ENCODE peak calls at places on chromosomes 12 and 14, in ten cellular contexts. U is left lung, V is breast epithelium, N is transverse colon, R is fibroblast of lung, Z is uterus, K is right cardiac atrium, D is heart left ventricle, A is GM23248, S is foreskin keratinocyte. B is an unnamed sample.

GRCh38 chr12:70721216-70721615 is 84.0 kb upstream of the PTPRB start:
- DNase-seq in U (no peak), V (no peak), N (no peak), R (no peak), Z (no peak), K (no peak), D (no peak), A (no peak), S (no peak), B (no peak)

GRCh38 chr12:110543252-110543959 is 39.7 kb downstream of the PPTC7 start:
- DNase-seq in U (peak; percentile 87), V (peak; percentile 91), N (peak; percentile 90), R (peak; percentile 96), Z (peak; percentile 94), K (peak; percentile 92), D (peak; percentile 90), A (no peak), S (peak; percentile 94), B (peak; percentile 91)

GRCh38 chr14:50319293-50319692 is 7.2 kb downstream of the DMAC2L start:
- DNase-seq in U (no peak), V (no peak), N (no peak), R (peak; percentile 30), Z (no peak), K (no peak), D (no peak), A (peak; percentile 65), S (peak; percentile 53), B (no peak)

GRCh38 chr12:24898185-24898584 is 50.7 kb downstream of the BCAT1 start:
- DNase-seq in U (no peak), V (no peak), N (no peak), R (peak; percentile 74), Z (no peak), K (no peak), D (no peak), A (peak; percentile 47), S (no peak), B (no peak)

GRCh38 chr12:110937104-110937641 is 16.8 kb upstream of the MYL2 start:
- DNase-seq in U (peak; percentile 51), V (no peak), N (peak; percentile 50), R (peak; percentile 31), Z (peak; percentile 35), K (peak; percentile 72), D (peak; percentile 61), A (peak; percentile 66), S (peak; percentile 18), B (no peak)

GRCh38 chr12:23259558-23259957 is 634.6 kb downstream of the ETNK1 start:
- DNase-seq in U (no peak), V (no peak), N (no peak), R (no peak), Z (no peak), K (no peak), D (no peak), A (no peak), S (no peak), B (no peak)

GRCh38 chr12:98894412-98895085 is 249.5 kb downstream of the APAF1 start:
- DNase-seq in U (no peak), V (no peak), N (no peak), R (no peak), Z (no peak), K (peak; percentile 40), D (no peak), A (peak; percentile 9), S (peak; percentile 0), B (no peak)

GRCh38 chr14:59301354-59301753 is 112.9 kb downstream of the DAAM1 start:
- DNase-seq in U (no peak), V (no peak), N (peak; percentile 13), R (no peak), Z (no peak), K (no peak), D (peak; percentile 43), A (no peak), S (no peak), B (no peak)

GRCh38 chr12:13114251-13115052 is 11.0 kb upstream of the GSG1 start:
- DNase-seq in U (no peak), V (no peak), N (no peak), R (no peak), Z (no peak), K (no peak), D (no peak), A (no peak), S (no peak), B (no peak)

GRCh38 chr14:31419179-31420012 is 954 bp downstream of the HEATR5A start:
- DNase-seq in U (no peak), V (no peak), N (no peak), R (peak; percentile 51), Z (no peak), K (no peak), D (no peak), A (peak; percentile 79), S (peak; percentile 42), B (no peak)
- H3K4me1 ChIP-seq in U (peaks cover 15% of the 10 kb centered on the region), V (no peaks in the 10 kb centered on the region), N (peaks cover 21% of the 10 kb centered on the region), R (peaks cover under 1% of the 10 kb centered on the region), Z (no peaks in the 10 kb centered on the region), K (no peaks in the 10 kb centered on the region), D (peaks cover 30% of the 10 kb centered on the region), A (peaks cover 12% of the 10 kb centered on the region), S (peaks cover 5% of the 10 kb centered on the region), B (no peaks in the 10 kb centered on the region)

GRCh38 chr14:93688794-93689193 is 99.5 kb downstream of the PRIMA1 start:
- DNase-seq in U (no peak), V (no peak), N (no peak), R (no peak), Z (no peak), K (no peak), D (no peak), A (no peak), S (no peak), B (no peak)

GRCh38 chr14:93685121-93685520 is 103.2 kb downstream of the PRIMA1 start:
- DNase-seq in U (no peak), V (no peak), N (no peak), R (no peak), Z (no peak), K (no peak), D (no peak), A (no peak), S (no peak), B (no peak)

GRCh38 chr14:93691042-93691780 is 97.1 kb downstream of the PRIMA1 start:
- DNase-seq in U (no peak), V (no peak), N (no peak), R (no peak), Z (no peak), K (no peak), D (no peak), A (no peak), S (no peak), B (no peak)

GRCh38 chr14:93686313-93686712 is 102.0 kb downstream of the PRIMA1 start:
- DNase-seq in U (no peak), V (no peak), N (no peak), R (no peak), Z (no peak), K (no peak), D (no peak), A (peak; percentile 9), S (no peak), B (no peak)

DNA sequence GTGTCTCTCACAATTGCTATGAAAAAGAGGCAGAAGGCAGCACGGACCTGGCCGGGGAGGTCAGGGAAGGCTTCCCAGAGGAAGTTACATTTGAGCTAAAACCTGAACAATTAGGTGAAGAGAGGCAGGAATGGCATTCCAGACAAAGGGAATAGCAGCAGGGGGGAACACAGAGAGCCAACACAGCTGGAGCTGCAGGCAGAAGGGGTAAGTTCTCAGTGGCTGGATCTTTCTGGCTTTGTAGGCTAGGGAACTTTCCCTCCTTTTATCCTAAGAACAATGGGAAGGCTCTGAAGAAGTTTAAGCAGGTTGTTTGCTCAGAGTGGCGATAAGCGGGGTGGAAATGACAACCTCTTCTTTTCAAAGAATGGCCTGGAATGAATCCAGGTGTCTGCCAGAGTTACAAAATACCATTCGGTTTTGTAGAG is 100.0 kb downstream of the PRIMA1 start:
- DNase-seq in U (no peak), V (no peak), N (no peak), R (no peak), Z (no peak), K (no peak), D (no peak), A (no peak), S (no peak), B (no peak)
- H3K4me1 ChIP-seq in U (no peaks in the 10 kb centered on the region), V (no peaks in the 10 kb centered on the region), N (no peaks in the 10 kb centered on the region), R (no peaks in the 10 kb centered on the region), Z (no peaks in the 10 kb centered on the region), K (no peaks in the 10 kb centered on the region), D (no peaks in the 10 kb centered on the region), A (no peaks in the 10 kb centered on the region), S (no peaks in the 10 kb centered on the region), B (no peaks in the 10 kb centered on the region)

GRCh38 chr14:64971452-64971889 is 665 bp downstream of the RAB15 start:
- DNase-seq in U (no peak), V (no peak), N (no peak), R (no peak), Z (no peak), K (peak; percentile 56), D (no peak), A (no peak), S (no peak), B (no peak)
- H3K4me1 ChIP-seq in U (no peaks in the 10 kb centered on the region), V (no peaks in the 10 kb centered on the region), N (peaks cover 17% of the 10 kb centered on the region), R (no peaks in the 10 kb centered on the region), Z (no peaks in the 10 kb centered on the region), K (no peaks in the 10 kb centered on the region), D (peaks cover 14% of the 10 kb centered on the region), A (no peaks in the 10 kb centered on the region), S (no peaks in the 10 kb centered on the region), B (peaks cover 12% of the 10 kb centered on the region)

GRCh38 chr14:84252706-84253105 is 1277.2 kb upstream of the FLRT2 start:
- DNase-seq in U (no peak), V (no peak), N (no peak), R (no peak), Z (no peak), K (no peak), D (no peak), A (no peak), S (no peak), B (no peak)

GRCh38 chr14:84250863-84251262 is 1279.1 kb upstream of the FLRT2 start:
- DNase-seq in U (no peak), V (no peak), N (no peak), R (no peak), Z (no peak), K (no peak), D (no peak), A (no peak), S (no peak), B (no peak)

DNA sequence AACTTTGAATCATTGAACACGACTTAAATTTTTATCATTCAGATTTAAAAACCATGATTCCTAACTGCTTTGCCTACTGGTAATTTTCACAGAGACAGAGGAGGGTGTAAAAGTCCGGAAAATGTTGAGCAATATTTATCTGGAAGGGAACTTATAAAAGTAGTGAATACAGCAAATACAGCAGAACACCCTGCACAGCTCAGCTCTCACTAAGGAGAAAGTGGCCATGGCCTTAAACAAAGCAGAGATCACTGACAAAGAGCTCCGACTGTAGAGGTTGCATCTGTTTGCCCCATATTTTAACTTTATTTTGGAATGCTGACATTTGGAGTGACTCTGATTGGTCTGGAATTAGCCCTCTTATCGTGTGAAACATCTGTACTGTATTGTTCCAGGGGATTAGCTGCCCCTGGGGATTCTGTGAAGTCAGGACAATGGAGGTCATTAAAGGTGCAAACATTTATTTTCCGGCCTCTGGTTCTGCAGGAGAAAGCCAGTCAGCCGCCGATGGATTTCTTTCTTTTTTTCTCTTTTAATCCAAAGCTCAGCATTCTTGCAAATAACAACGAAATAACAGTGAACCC is 1275.6 kb upstream of the FLRT2 start:
- DNase-seq in U (no peak), V (no peak), N (no peak), R (no peak), Z (no peak), K (no peak), D (no peak), A (no peak), S (no peak), B (no peak)
- H3K4me1 ChIP-seq in U (no peaks in the 10 kb centered on the region), V (no peaks in the 10 kb centered on the region), N (no peaks in the 10 kb centered on the region), R (no peaks in the 10 kb centered on the region), Z (no peaks in the 10 kb centered on the region), K (peaks cover 1% of the 10 kb centered on the region), D (peaks cover 24% of the 10 kb centered on the region), A (no peaks in the 10 kb centered on the region), S (no peaks in the 10 kb centered on the region), B (no peaks in the 10 kb centered on the region)

B was measured in ascending aorta.